ENCODE peak calls at places on chromosomes 2 and 18, in nine cellular contexts. One of them, this sample, is unnamed.

GRCh38 chr2:23381084-23381483 is 3.9 kb upstream of the KLHL29 start:
- DNase-seq in naive thymus-derived CD4-positive, alpha-beta T cell: peak; percentile 52
- DNase-seq in nephron progenitor cell: no peak
- DNase-seq in HT-29: peak; percentile 82
- DNase-seq in foreskin fibroblast: peak; percentile 60
- DNase-seq in endothelial cell: no peak
- DNase-seq in Daoy: peak; percentile 95
- DNase-seq in SK-N-SH: no peak
- DNase-seq in Calu3: peak; percentile 87
- DNase-seq in this sample: peak; percentile 76

GRCh38 chr2:80610108-80610507 is 305.6 kb upstream of the LRRTM1 start:
- DNase-seq in naive thymus-derived CD4-positive, alpha-beta T cell: no peak
- DNase-seq in foreskin fibroblast: no peak
- DNase-seq in HT-29: no peak
- DNase-seq in endothelial cell: no peak
- DNase-seq in SK-N-SH: no peak
- DNase-seq in Calu3: no peak
- DNase-seq in Daoy: no peak
- DNase-seq in nephron progenitor cell: no peak
- DNase-seq in this sample: no peak

GRCh38 chr18:77124452-77124922 is 8.1 kb downstream of the MBP start:
- DNase-seq in HT-29: no peak
- DNase-seq in nephron progenitor cell: no peak
- DNase-seq in endothelial cell: no peak
- DNase-seq in Calu3: peak; percentile 70
- DNase-seq in Daoy: peak; percentile 27
- DNase-seq in naive thymus-derived CD4-positive, alpha-beta T cell: peak; percentile 33
- DNase-seq in foreskin fibroblast: no peak
- DNase-seq in SK-N-SH: no peak
- DNase-seq in this sample: no peak

GRCh38 chr2:201999289-201999688 is 34.4 kb upstream of the FZD7 start:
- DNase-seq in SK-N-SH: no peak
- DNase-seq in foreskin fibroblast: peak; percentile 28
- DNase-seq in nephron progenitor cell: no peak
- DNase-seq in Calu3: no peak
- DNase-seq in naive thymus-derived CD4-positive, alpha-beta T cell: no peak
- DNase-seq in HT-29: no peak
- DNase-seq in Daoy: no peak
- DNase-seq in endothelial cell: no peak
- DNase-seq in this sample: no peak

GRCh38 chr2:233087725-233088124 is 27.6 kb downstream of the INPP5D start:
- DNase-seq in endothelial cell: no peak
- DNase-seq in foreskin fibroblast: no peak
- DNase-seq in Daoy: no peak
- DNase-seq in SK-N-SH: no peak
- DNase-seq in nephron progenitor cell: no peak
- DNase-seq in naive thymus-derived CD4-positive, alpha-beta T cell: no peak
- DNase-seq in Calu3: no peak
- DNase-seq in HT-29: no peak
- DNase-seq in this sample: no peak

GRCh38 chr2:141589314-141589713 is 541.5 kb downstream of the LRP1B start:
- DNase-seq in foreskin fibroblast: no peak
- DNase-seq in HT-29: no peak
- DNase-seq in naive thymus-derived CD4-positive, alpha-beta T cell: no peak
- DNase-seq in Calu3: no peak
- DNase-seq in SK-N-SH: no peak
- DNase-seq in nephron progenitor cell: no peak
- DNase-seq in Daoy: no peak
- DNase-seq in endothelial cell: no peak
- DNase-seq in this sample: no peak

GRCh38 chr2:72916743-72917137 is 579 bp upstream of the EMX1 start:
- DNase-seq in foreskin fibroblast: no peak
- DNase-seq in Daoy: peak; percentile 44
- DNase-seq in HT-29: no peak
- DNase-seq in nephron progenitor cell: peak; percentile 29
- DNase-seq in naive thymus-derived CD4-positive, alpha-beta T cell: no peak
- DNase-seq in SK-N-SH: peak; percentile 46
- DNase-seq in Calu3: no peak
- DNase-seq in endothelial cell: no peak
- DNase-seq in this sample: no peak

GRCh38 chr2:214706986-214707385 is 102.5 kb downstream of the BARD1 start:
- DNase-seq in nephron progenitor cell: no peak
- DNase-seq in Daoy: no peak
- DNase-seq in Calu3: no peak
- DNase-seq in foreskin fibroblast: no peak
- DNase-seq in naive thymus-derived CD4-positive, alpha-beta T cell: no peak
- DNase-seq in HT-29: no peak
- DNase-seq in SK-N-SH: peak; percentile 7
- DNase-seq in endothelial cell: no peak
- DNase-seq in this sample: no peak

GRCh38 chr2:64838817-64839216 is 150.4 kb upstream of the SLC1A4 start:
- DNase-seq in endothelial cell: no peak
- DNase-seq in nephron progenitor cell: no peak
- DNase-seq in Daoy: peak; percentile 95
- DNase-seq in SK-N-SH: no peak
- DNase-seq in HT-29: no peak
- DNase-seq in foreskin fibroblast: peak; percentile 97
- DNase-seq in naive thymus-derived CD4-positive, alpha-beta T cell: no peak
- DNase-seq in Calu3: peak; percentile 78
- DNase-seq in this sample: peak; percentile 91

GRCh38 chr18:23460285-23461273 is 7.5 kb downstream of the RIOK3 start:
- DNase-seq in SK-N-SH: no peak
- DNase-seq in foreskin fibroblast: no peak
- DNase-seq in naive thymus-derived CD4-positive, alpha-beta T cell: no peak
- DNase-seq in endothelial cell: no peak
- DNase-seq in nephron progenitor cell: no peak
- DNase-seq in Calu3: no peak
- DNase-seq in HT-29: peak; percentile 53
- DNase-seq in Daoy: no peak
- DNase-seq in this sample: no peak

GRCh38 chr2:206266130-206267125 is 8.0 kb upstream of the ZDBF2 start:
- DNase-seq in Daoy: no peak
- DNase-seq in nephron progenitor cell: no peak
- DNase-seq in naive thymus-derived CD4-positive, alpha-beta T cell: no peak
- DNase-seq in endothelial cell: no peak
- DNase-seq in Calu3: no peak
- DNase-seq in foreskin fibroblast: no peak
- DNase-seq in SK-N-SH: no peak
- DNase-seq in HT-29: no peak
- DNase-seq in this sample: no peak

GRCh38 chr2:17171446-17172049 is 346.7 kb downstream of the RAD51AP2 start:
- DNase-seq in Calu3: peak; percentile 6
- DNase-seq in naive thymus-derived CD4-positive, alpha-beta T cell: no peak
- DNase-seq in foreskin fibroblast: peak; percentile 3
- DNase-seq in endothelial cell: peak; percentile 69
- DNase-seq in Daoy: no peak
- DNase-seq in nephron progenitor cell: peak; percentile 52
- DNase-seq in SK-N-SH: peak; percentile 66
- DNase-seq in HT-29: peak; percentile 46
- DNase-seq in this sample: no peak

GRCh38 chr2:52340185-52340584 is 1308.3 kb upstream of the NRXN1 start:
- DNase-seq in foreskin fibroblast: no peak
- DNase-seq in SK-N-SH: no peak
- DNase-seq in Calu3: no peak
- DNase-seq in naive thymus-derived CD4-positive, alpha-beta T cell: no peak
- DNase-seq in endothelial cell: no peak
- DNase-seq in nephron progenitor cell: peak; percentile 9
- DNase-seq in HT-29: no peak
- DNase-seq in Daoy: no peak
- DNase-seq in this sample: no peak

GRCh38 chr2:79039944-79040343 is 14.4 kb downstream of the REG3G start:
- DNase-seq in naive thymus-derived CD4-positive, alpha-beta T cell: no peak
- DNase-seq in endothelial cell: no peak
- DNase-seq in Daoy: no peak
- DNase-seq in HT-29: no peak
- DNase-seq in Calu3: no peak
- DNase-seq in SK-N-SH: no peak
- DNase-seq in foreskin fibroblast: no peak
- DNase-seq in nephron progenitor cell: no peak
- DNase-seq in this sample: no peak

GRCh38 chr2:235921508-235922260 is 246.5 kb downstream of the GBX2 start:
- DNase-seq in Calu3: no peak
- DNase-seq in Daoy: no peak
- DNase-seq in endothelial cell: no peak
- DNase-seq in naive thymus-derived CD4-positive, alpha-beta T cell: no peak
- DNase-seq in HT-29: no peak
- DNase-seq in foreskin fibroblast: no peak
- DNase-seq in SK-N-SH: no peak
- DNase-seq in nephron progenitor cell: no peak
- DNase-seq in this sample: no peak

GRCh38 chr2:151437630-151438029 is 27.9 kb downstream of the RIF1 start:
- DNase-seq in Calu3: peak; percentile 18
- DNase-seq in naive thymus-derived CD4-positive, alpha-beta T cell: peak; percentile 35
- DNase-seq in SK-N-SH: peak; percentile 28
- DNase-seq in foreskin fibroblast: no peak
- DNase-seq in nephron progenitor cell: no peak
- DNase-seq in Daoy: no peak
- DNase-seq in HT-29: peak; percentile 68
- DNase-seq in endothelial cell: no peak
- DNase-seq in this sample: no peak

GRCh38 chr2:2057125-2057721 is 273.9 kb downstream of the MYT1L start:
- DNase-seq in naive thymus-derived CD4-positive, alpha-beta T cell: peak; percentile 90
- DNase-seq in Calu3: no peak
- DNase-seq in HT-29: peak; percentile 47
- DNase-seq in foreskin fibroblast: no peak
- DNase-seq in Daoy: peak; percentile 97
- DNase-seq in nephron progenitor cell: no peak
- DNase-seq in endothelial cell: peak; percentile 15
- DNase-seq in SK-N-SH: no peak
- DNase-seq in this sample: no peak

GRCh38 chr2:226478121-226478809 is 321.4 kb downstream of the IRS1 start:
- DNase-seq in naive thymus-derived CD4-positive, alpha-beta T cell: no peak
- DNase-seq in foreskin fibroblast: peak; percentile 94
- DNase-seq in nephron progenitor cell: no peak
- DNase-seq in HT-29: peak; percentile 19
- DNase-seq in Daoy: peak; percentile 85
- DNase-seq in Calu3: peak; percentile 76
- DNase-seq in SK-N-SH: no peak
- DNase-seq in endothelial cell: no peak
- DNase-seq in this sample: peak; percentile 48

GRCh38 chr2:109702250-109702985 is 88.3 kb downstream of the SOWAHC start:
- DNase-seq in Daoy: peak; percentile 73
- DNase-seq in HT-29: peak; percentile 69
- DNase-seq in nephron progenitor cell: no peak
- DNase-seq in Calu3: peak; percentile 50
- DNase-seq in foreskin fibroblast: peak; percentile 55
- DNase-seq in naive thymus-derived CD4-positive, alpha-beta T cell: no peak
- DNase-seq in endothelial cell: no peak
- DNase-seq in SK-N-SH: no peak
- DNase-seq in this sample: peak; percentile 96

GRCh38 chr2:161122772-161123530 is 37.3 kb upstream of the TANK start:
- DNase-seq in Daoy: peak; percentile 86
- DNase-seq in endothelial cell: no peak
- DNase-seq in Calu3: peak; percentile 50
- DNase-seq in naive thymus-derived CD4-positive, alpha-beta T cell: no peak
- DNase-seq in HT-29: peak; percentile 93
- DNase-seq in foreskin fibroblast: peak; percentile 89
- DNase-seq in nephron progenitor cell: no peak
- DNase-seq in SK-N-SH: no peak
- DNase-seq in this sample: peak; percentile 36

GRCh38 chr2:56681659-56682396 is 498.0 kb downstream of the CCDC85A start:
- DNase-seq in HT-29: no peak
- DNase-seq in nephron progenitor cell: no peak
- DNase-seq in naive thymus-derived CD4-positive, alpha-beta T cell: no peak
- DNase-seq in Calu3: no peak
- DNase-seq in endothelial cell: no peak
- DNase-seq in foreskin fibroblast: no peak
- DNase-seq in Daoy: no peak
- DNase-seq in SK-N-SH: no peak
- DNase-seq in this sample: no peak

GRCh38 chr2:189143930-189144329 is 35.6 kb downstream of the COL5A2 start:
- DNase-seq in Calu3: no peak
- DNase-seq in nephron progenitor cell: no peak
- DNase-seq in endothelial cell: no peak
- DNase-seq in foreskin fibroblast: peak; percentile 81
- DNase-seq in naive thymus-derived CD4-positive, alpha-beta T cell: no peak
- DNase-seq in SK-N-SH: no peak
- DNase-seq in Daoy: no peak
- DNase-seq in HT-29: no peak
- DNase-seq in this sample: no peak

GRCh38 chr2:85064927-85065630 is 68.1 kb upstream of the TCF7L1 start:
- DNase-seq in Calu3: no peak
- DNase-seq in endothelial cell: no peak
- DNase-seq in HT-29: no peak
- DNase-seq in Daoy: no peak
- DNase-seq in foreskin fibroblast: no peak
- DNase-seq in nephron progenitor cell: no peak
- DNase-seq in SK-N-SH: peak; percentile 73
- DNase-seq in naive thymus-derived CD4-positive, alpha-beta T cell: no peak
- DNase-seq in this sample: no peak

GRCh38 chr18:54772081-54772480 is 56.2 kb upstream of the RAB27B start:
- DNase-seq in Calu3: no peak
- DNase-seq in endothelial cell: no peak
- DNase-seq in foreskin fibroblast: no peak
- DNase-seq in SK-N-SH: no peak
- DNase-seq in nephron progenitor cell: no peak
- DNase-seq in Daoy: no peak
- DNase-seq in naive thymus-derived CD4-positive, alpha-beta T cell: no peak
- DNase-seq in HT-29: no peak
- DNase-seq in this sample: no peak

GRCh38 chr18:9100796-9101195 is 1.7 kb upstream of the NDUFV2 start:
- DNase-seq in nephron progenitor cell: no peak
- DNase-seq in endothelial cell: no peak
- DNase-seq in Daoy: no peak
- DNase-seq in foreskin fibroblast: no peak
- DNase-seq in Calu3: no peak
- DNase-seq in HT-29: no peak
- DNase-seq in SK-N-SH: no peak
- DNase-seq in naive thymus-derived CD4-positive, alpha-beta T cell: no peak
- DNase-seq in this sample: no peak

GRCh38 chr2:234476766-234477165 is 20.1 kb downstream of the ARL4C start:
- DNase-seq in foreskin fibroblast: no peak
- DNase-seq in endothelial cell: no peak
- DNase-seq in SK-N-SH: no peak
- DNase-seq in Daoy: no peak
- DNase-seq in Calu3: no peak
- DNase-seq in nephron progenitor cell: no peak
- DNase-seq in HT-29: no peak
- DNase-seq in naive thymus-derived CD4-positive, alpha-beta T cell: no peak
- DNase-seq in this sample: no peak

GRCh38 chr18:33466822-33467221 is 26.3 kb upstream of the CCDC178 start:
- DNase-seq in endothelial cell: no peak
- DNase-seq in foreskin fibroblast: no peak
- DNase-seq in SK-N-SH: no peak
- DNase-seq in Calu3: no peak
- DNase-seq in naive thymus-derived CD4-positive, alpha-beta T cell: no peak
- DNase-seq in nephron progenitor cell: no peak
- DNase-seq in HT-29: no peak
- DNase-seq in Daoy: no peak
- DNase-seq in this sample: no peak

This sample was measured in PC-9.